ENCODE peak calls at places on chromosomes 3 and 15, in nine cellular contexts. D, W, E, M, V, R, I, C and O are unnamed samples.

GRCh38 chr3:125238759-125239158 is 26.2 kb upstream of the SLC12A8 start:
- DNase-seq in D (no peak), W (no peak), E (no peak), M (no peak), V (no peak), R (no peak), I (no peak), C (no peak), O (no peak)

GRCh38 chr3:146464005-146464595 is 5.3 kb downstream of the PLSCR2 start:
- DNase-seq in D (no peak), W (no peak), E (no peak), M (no peak), V (no peak), R (no peak), I (no peak), C (no peak), O (no peak)

GRCh38 chr3:11499144-11499543 is 144.6 kb downstream of the VGLL4 start:
- DNase-seq in D (no peak), W (no peak), E (no peak), M (peak), V (no peak), R (no peak), I (no peak), C (no peak), O (no peak)

GRCh38 chr15:94282269-94283250 is 51.2 kb downstream of the MCTP2 start:
- DNase-seq in D (no peak), W (no peak), E (no peak), M (no peak), V (no peak), R (no peak), I (no peak), C (no peak), O (peak)

GRCh38 chr15:68400066-68400456 is 31.9 kb downstream of the ITGA11 start:
- DNase-seq in D (no peak), W (no peak), E (no peak), M (peak), V (no peak), R (no peak), I (no peak), C (no peak), O (no peak)

GRCh38 chr3:8052599-8053185 is 448.9 kb upstream of the LMCD1 start:
- DNase-seq in D (no peak), W (no peak), E (no peak), M (no peak), V (no peak), R (no peak), I (no peak), C (no peak), O (no peak)

GRCh38 chr15:26453914-26454313 is 319.0 kb downstream of the GABRB3 start:
- DNase-seq in D (no peak), W (no peak), E (no peak), M (no peak), V (no peak), R (no peak), I (no peak), C (no peak), O (no peak)

GRCh38 chr3:57017481-57017880 is 43.0 kb upstream of the SPATA12 start:
- DNase-seq in D (no peak), W (no peak), E (peak), M (peak), V (no peak), R (peak), I (no peak), C (no peak), O (no peak)

GRCh38 chr3:156290917-156291268 is 170.5 kb downstream of the KCNAB1 start:
- DNase-seq in D (no peak), W (no peak), E (no peak), M (no peak), V (no peak), R (no peak), I (no peak), C (no peak), O (no peak)

GRCh38 chr3:117409701-117410459 is 700.3 kb downstream of the TUSC7 start:
- DNase-seq in D (no peak), W (no peak), E (no peak), M (no peak), V (no peak), R (no peak), I (no peak), C (no peak), O (no peak)

GRCh38 chr3:154584041-154584440 is 154.1 kb upstream of the GPR149 start:
- DNase-seq in D (no peak), W (no peak), E (no peak), M (peak), V (no peak), R (no peak), I (no peak), C (no peak), O (no peak)

GRCh38 chr3:196563721-196564225 is 4.6 kb downstream of the WDR53 start:
- DNase-seq in D (no peak), W (no peak), E (no peak), M (peak), V (no peak), R (no peak), I (no peak), C (no peak), O (no peak)

GRCh38 chr3:192212979-192213378 is 514.4 kb downstream of the FGF12 start:
- DNase-seq in D (no peak), W (no peak), E (no peak), M (no peak), V (no peak), R (no peak), I (no peak), C (no peak), O (no peak)

GRCh38 chr3:119794971-119795612 is 13.2 kb downstream of the NR1I2 start:
- DNase-seq in D (no peak), W (no peak), E (no peak), M (peak), V (peak), R (peak), I (peak), C (peak), O (peak)

GRCh38 chr15:63600646-63601025 is 3.4 kb downstream of the FBXL22 start:
- DNase-seq in D (peak), W (peak), E (peak), M (peak), V (peak), R (peak), I (peak), C (peak), O (peak)

GRCh38 chr15:67456677-67457529 is 64.0 kb upstream of the C15orf61 start:
- DNase-seq in D (peak), W (peak), E (peak), M (peak), V (peak), R (peak), I (peak), C (peak), O (peak)

GRCh38 chr3:194121881-194122280 is 14.1 kb upstream of the HES1 start:
- DNase-seq in D (no peak), W (no peak), E (no peak), M (peak), V (no peak), R (no peak), I (no peak), C (no peak), O (no peak)

GRCh38 chr3:39177708-39178332 is 14.6 kb downstream of the XIRP1 start:
- DNase-seq in D (peak), W (peak), E (peak), M (peak), V (peak), R (peak), I (peak), C (peak), O (peak)

GRCh38 chr3:37114251-37115145 is 59.9 kb downstream of the LRRFIP2 start:
- DNase-seq in D (no peak), W (no peak), E (no peak), M (no peak), V (no peak), R (no peak), I (no peak), C (no peak), O (no peak)

GRCh38 chr3:138461696-138462295 is 27.4 kb downstream of the ESYT3 start:
- DNase-seq in D (no peak), W (no peak), E (no peak), M (no peak), V (no peak), R (no peak), I (no peak), C (no peak), O (no peak)

GRCh38 chr3:55746808-55747413 is 259.8 kb upstream of the WNT5A start:
- DNase-seq in D (no peak), W (no peak), E (no peak), M (no peak), V (no peak), R (no peak), I (no peak), C (no peak), O (no peak)

GRCh38 chr3:8730641-8731040 is 3.0 kb upstream of the CAV3 start:
- DNase-seq in D (no peak), W (no peak), E (no peak), M (no peak), V (no peak), R (no peak), I (no peak), C (no peak), O (no peak)

GRCh38 chr3:45224824-45225464 is 1.1 kb downstream of the TMEM158 start:
- DNase-seq in D (peak), W (peak), E (peak), M (peak), V (peak), R (peak), I (peak), C (peak), O (peak)

GRCh38 chr3:53350652-53351051 is 3.3 kb upstream of the DCP1A start:
- DNase-seq in D (no peak), W (no peak), E (no peak), M (peak), V (peak), R (no peak), I (no peak), C (no peak), O (peak)

GRCh38 chr3:53346922-53347260 is 452 bp downstream of the DCP1A start:
- DNase-seq in D (no peak), W (no peak), E (no peak), M (no peak), V (no peak), R (no peak), I (no peak), C (no peak), O (peak)

GRCh38 chr3:53346514-53346913 is 829 bp downstream of the DCP1A start:
- DNase-seq in D (no peak), W (no peak), E (no peak), M (peak), V (no peak), R (no peak), I (no peak), C (no peak), O (peak)

GRCh38 chr3:53342353-53342752 is 5.0 kb downstream of the DCP1A start:
- DNase-seq in D (no peak), W (no peak), E (no peak), M (peak), V (peak), R (peak), I (peak), C (peak), O (no peak)

GRCh38 chr3:53347261-53348064 is at the start of gene DCP1A:
- DNase-seq in D (peak), W (peak), E (peak), M (peak), V (peak), R (peak), I (peak), C (peak), O (peak)
- TF ChIP-seq POLR2A in D (peak), W (peak), E (peak), M (peak), V (peak), R (peak), I (peak), C (peak), O (peak)

GRCh38 chr3:74591946-74592345 is 22.5 kb downstream of the CNTN3 start:
- DNase-seq in D (no peak), W (no peak), E (no peak), M (no peak), V (no peak), R (no peak), I (no peak), C (no peak), O (no peak)
- TF ChIP-seq POLR2A in D (no peak), W (no peak), E (no peak), M (no peak), V (no peak), R (no peak), I (no peak), C (no peak), O (no peak)

GRCh38 chr15:78540135-78540954 is at the start of gene PSMA4:
- DNase-seq in D (peak), W (peak), E (peak), M (peak), V (peak), R (peak), I (peak), C (peak), O (peak)
- TF ChIP-seq POLR2A in D (peak), W (peak), E (no peak), M (peak), V (peak), R (peak), I (peak), C (peak), O (peak)

DNA sequence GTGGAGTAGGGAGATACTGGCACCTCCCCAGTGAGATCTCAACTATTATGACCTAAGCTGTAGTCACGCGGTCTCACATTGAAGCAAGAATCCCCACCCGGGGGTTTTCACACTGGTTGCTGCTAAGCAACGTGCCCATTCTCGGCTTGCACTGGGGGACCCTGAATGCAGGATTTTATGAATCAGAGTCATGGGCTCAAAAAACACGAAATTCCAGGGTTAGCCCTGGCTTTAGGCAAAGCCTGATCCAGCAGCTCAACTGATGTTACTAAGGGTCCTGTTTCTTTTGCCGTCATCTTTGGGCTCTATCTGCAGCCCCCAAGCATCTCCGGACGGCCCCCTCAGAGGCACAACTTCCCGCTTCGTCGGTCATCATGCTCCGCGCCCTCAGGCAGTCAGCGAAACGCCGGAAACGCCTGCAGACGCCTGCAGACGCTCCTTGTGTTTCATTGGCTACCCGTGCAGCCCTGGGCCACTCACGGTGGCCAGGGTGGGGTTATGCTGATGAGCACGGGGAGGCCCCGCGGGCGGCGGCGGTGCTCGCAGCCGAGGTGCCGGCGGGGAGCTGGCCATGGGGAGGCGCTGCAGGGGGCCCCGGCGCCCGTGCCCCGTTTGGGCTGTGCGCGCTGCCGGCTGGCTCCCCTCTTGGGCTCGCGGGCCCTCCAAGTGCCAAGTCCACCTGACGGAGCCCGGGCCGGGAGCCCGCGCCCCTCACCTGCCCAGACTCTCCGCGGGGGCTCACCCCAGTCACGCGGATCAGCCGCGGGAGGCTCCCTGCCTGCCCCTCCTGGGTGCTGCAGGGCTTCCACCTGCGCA is 25.8 kb downstream of the EFCC1 start:
- DNase-seq in D (peak), W (peak), E (peak), M (peak), V (peak), R (peak), I (peak), C (peak), O (peak)
- TF ChIP-seq POLR2A in D (no peak), W (no peak), E (no peak), M (peak), V (peak), R (no peak), I (peak), C (peak), O (peak)

GRCh38 chr3:66498718-66499611 is 1.9 kb downstream of the LRIG1 start:
- DNase-seq in D (no peak), W (no peak), E (peak), M (no peak), V (no peak), R (no peak), I (no peak), C (no peak), O (peak)

GRCh38 chr3:66502267-66502874 is 1.5 kb upstream of the LRIG1 start:
- DNase-seq in D (no peak), W (no peak), E (no peak), M (no peak), V (no peak), R (no peak), I (no peak), C (no peak), O (no peak)

GRCh38 chr3:66501483-66502266 is 853 bp upstream of the LRIG1 start:
- DNase-seq in D (no peak), W (no peak), E (no peak), M (no peak), V (no peak), R (no peak), I (no peak), C (no peak), O (no peak)

GRCh38 chr3:66499881-66500574 is 794 bp downstream of the LRIG1 start:
- DNase-seq in D (no peak), W (peak), E (no peak), M (no peak), V (peak), R (peak), I (peak), C (peak), O (peak)

DNA sequence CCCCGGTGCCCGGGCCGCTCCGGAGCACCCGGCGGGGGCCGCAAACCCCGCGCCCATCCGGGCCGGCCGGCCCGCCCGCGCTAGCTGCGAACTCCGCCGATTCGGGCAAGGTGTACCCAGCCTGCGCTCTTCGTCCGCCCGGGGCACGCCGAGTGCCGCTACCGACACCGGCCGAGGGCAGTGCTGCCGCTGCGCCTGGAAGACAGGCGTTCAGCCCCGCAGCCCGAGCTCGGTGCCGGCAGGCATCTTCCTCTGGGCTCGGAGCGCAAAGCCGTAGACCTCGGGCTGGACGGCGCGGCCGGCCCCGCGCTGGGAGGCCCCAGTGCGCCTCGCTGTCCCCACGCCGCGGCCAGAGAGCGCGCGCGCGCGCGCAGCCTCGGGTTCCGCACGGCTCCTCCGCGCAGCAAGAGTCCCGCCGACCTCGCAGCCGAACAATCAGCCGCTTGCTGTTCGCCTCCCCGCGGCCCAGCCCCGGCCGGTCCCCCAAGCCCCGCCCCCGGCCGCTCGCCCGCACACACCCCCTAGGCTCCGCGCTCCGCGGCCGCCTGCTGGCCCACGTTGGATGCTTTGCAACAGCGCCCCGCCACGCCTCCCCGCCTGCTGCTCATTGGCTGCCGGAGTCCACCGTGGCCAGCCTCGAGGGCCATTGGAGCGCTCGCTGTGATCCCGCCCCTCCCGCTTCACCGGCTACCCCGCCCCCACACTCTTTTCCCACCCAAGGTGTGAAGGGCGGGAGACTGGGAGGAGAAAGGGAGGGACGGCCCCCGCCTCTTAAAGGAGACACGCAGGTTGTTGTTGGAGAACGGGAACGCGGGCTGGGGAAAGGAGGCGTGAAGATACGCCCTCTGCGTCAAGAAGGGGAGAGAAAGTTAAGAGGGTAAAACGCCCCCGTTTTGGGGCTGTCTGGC is at the start of gene LRIG1:
- DNase-seq in D (peak), W (peak), E (peak), M (peak), V (peak), R (peak), I (peak), C (peak), O (peak)
- TF ChIP-seq POLR2A in D (no peak), W (no peak), E (no peak), M (peak), V (peak), R (no peak), I (no peak), C (peak), O (peak)

GRCh38 chr3:183287301-183287971 is 34.4 kb downstream of the B3GNT5 start:
- DNase-seq in D (no peak), W (no peak), E (no peak), M (peak), V (no peak), R (peak), I (no peak), C (no peak), O (no peak)
- TF ChIP-seq POLR2A in D (no peak), W (no peak), E (no peak), M (no peak), V (no peak), R (no peak), I (no peak), C (no peak), O (no peak)

GRCh38 chr3:186784820-186785516 is 1.6 kb downstream of the EIF4A2 start:
- DNase-seq in D (no peak), W (no peak), E (no peak), M (no peak), V (no peak), R (no peak), I (no peak), C (no peak), O (peak)

GRCh38 chr3:186788482-186789370 is 5.3 kb downstream of the EIF4A2 start:
- DNase-seq in D (no peak), W (no peak), E (no peak), M (no peak), V (no peak), R (no peak), I (no peak), C (no peak), O (peak)

GRCh38 chr3:186787642-186788481 is 4.5 kb downstream of the EIF4A2 start:
- DNase-seq in D (no peak), W (no peak), E (no peak), M (no peak), V (no peak), R (no peak), I (no peak), C (no peak), O (no peak)

GRCh38 chr3:186785517-186786018 is 2.2 kb downstream of the EIF4A2 start:
- DNase-seq in D (no peak), W (no peak), E (no peak), M (no peak), V (no peak), R (no peak), I (no peak), C (no peak), O (peak)

DNA sequence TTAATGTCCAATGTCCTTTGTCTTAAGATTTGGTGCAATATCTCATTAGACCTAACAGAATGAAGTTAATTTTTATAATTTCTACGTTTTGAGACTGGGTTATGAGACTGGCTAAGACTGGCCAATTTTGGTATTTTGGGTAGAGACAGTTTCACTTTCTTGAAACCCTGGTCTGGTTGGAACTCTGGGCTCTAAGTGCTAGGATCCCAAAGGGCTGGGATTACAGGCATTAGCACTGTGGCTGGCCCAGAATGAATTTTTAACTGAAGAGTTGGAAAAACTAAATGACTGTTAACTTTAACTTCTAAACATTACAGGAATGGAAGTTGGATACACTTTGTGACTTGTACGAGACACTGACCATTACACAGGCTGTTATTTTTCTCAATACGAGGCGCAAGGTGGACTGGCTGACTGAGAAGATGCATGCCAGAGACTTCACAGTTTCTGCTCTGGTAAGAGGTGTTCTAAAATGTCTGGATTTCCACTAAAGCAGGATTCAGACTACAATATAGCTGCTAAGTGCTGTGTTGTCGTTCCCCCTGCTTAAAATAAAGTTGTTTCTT is 3.5 kb downstream of the EIF4A2 start:
- DNase-seq in D (no peak), W (no peak), E (no peak), M (no peak), V (no peak), R (no peak), I (no peak), C (no peak), O (peak)
- TF ChIP-seq POLR2A in D (no peak), W (no peak), E (no peak), M (no peak), V (no peak), R (no peak), I (no peak), C (no peak), O (no peak)